ENCODE peak calls at places on chromosomes 5 and 9, in seven cellular contexts. U is kidney epithelial cell, T is PC-3, J is GM13977, R is activated B cell treated with CpG ODN at 0.5 μM for 24 hours, O is fibroblast of lung, Q is psoas muscle. M is an unnamed sample.

GRCh38 chr9:447230-448025 is 232.8 kb downstream of the DOCK8 start:
- DNase-seq in U (peak), T (peak), J (peak), R (no peak), O (no peak), Q (no peak), M (peak)

GRCh38 chr9:127658431-127658830 is 46.4 kb downstream of the STXBP1 start:
- DNase-seq in U (no peak), T (no peak), J (no peak), R (no peak), O (no peak), Q (no peak), M (no peak)

GRCh38 chr5:139668064-139668880 is 20.1 kb downstream of the CXXC5 start:
- DNase-seq in U (no peak), T (peak), J (peak), R (no peak), O (peak), Q (peak), M (peak)

GRCh38 chr5:151164687-151165392 is 7.3 kb upstream of the ANXA6 start:
- DNase-seq in U (no peak), T (peak), J (peak), R (peak), O (peak), Q (peak), M (peak)

GRCh38 chr5:173671121-173671949 is 54.9 kb upstream of the BOD1 start:
- DNase-seq in U (no peak), T (no peak), J (no peak), R (no peak), O (peak), Q (peak), M (no peak)

GRCh38 chr9:120729796-120730195 is 15.5 kb upstream of the MEGF9 start:
- DNase-seq in U (no peak), T (peak), J (no peak), R (no peak), O (no peak), Q (no peak), M (no peak)

GRCh38 chr5:110255194-110255593 is 471.3 kb downstream of the TMEM232 start:
- DNase-seq in U (no peak), T (no peak), J (no peak), R (no peak), O (no peak), Q (no peak), M (no peak)

GRCh38 chr5:6350277-6351090 is 27.9 kb downstream of the MED10 start:
- DNase-seq in U (no peak), T (no peak), J (no peak), R (no peak), O (no peak), Q (no peak), M (no peak)

GRCh38 chr9:19999491-20000057 is 210.7 kb upstream of the SLC24A2 start:
- DNase-seq in U (peak), T (peak), J (peak), R (no peak), O (peak), Q (no peak), M (peak)

GRCh38 chr5:126939887-126940286 is 90.5 kb downstream of the MARCHF3 start:
- DNase-seq in U (no peak), T (no peak), J (no peak), R (no peak), O (no peak), Q (no peak), M (no peak)

GRCh38 chr9:126939821-126940221 is 25.2 kb downstream of the RALGPS1 start:
- DNase-seq in U (no peak), T (no peak), J (no peak), R (no peak), O (no peak), Q (no peak), M (no peak)

GRCh38 chr9:85377751-85378289 is 363.9 kb downstream of the AGTPBP1 start:
- DNase-seq in U (peak), T (peak), J (no peak), R (no peak), O (no peak), Q (no peak), M (no peak)

GRCh38 chr5:132714456-132715307 is 22.7 kb downstream of the KIF3A start:
- DNase-seq in U (no peak), T (peak), J (no peak), R (no peak), O (peak), Q (no peak), M (no peak)

DNA sequence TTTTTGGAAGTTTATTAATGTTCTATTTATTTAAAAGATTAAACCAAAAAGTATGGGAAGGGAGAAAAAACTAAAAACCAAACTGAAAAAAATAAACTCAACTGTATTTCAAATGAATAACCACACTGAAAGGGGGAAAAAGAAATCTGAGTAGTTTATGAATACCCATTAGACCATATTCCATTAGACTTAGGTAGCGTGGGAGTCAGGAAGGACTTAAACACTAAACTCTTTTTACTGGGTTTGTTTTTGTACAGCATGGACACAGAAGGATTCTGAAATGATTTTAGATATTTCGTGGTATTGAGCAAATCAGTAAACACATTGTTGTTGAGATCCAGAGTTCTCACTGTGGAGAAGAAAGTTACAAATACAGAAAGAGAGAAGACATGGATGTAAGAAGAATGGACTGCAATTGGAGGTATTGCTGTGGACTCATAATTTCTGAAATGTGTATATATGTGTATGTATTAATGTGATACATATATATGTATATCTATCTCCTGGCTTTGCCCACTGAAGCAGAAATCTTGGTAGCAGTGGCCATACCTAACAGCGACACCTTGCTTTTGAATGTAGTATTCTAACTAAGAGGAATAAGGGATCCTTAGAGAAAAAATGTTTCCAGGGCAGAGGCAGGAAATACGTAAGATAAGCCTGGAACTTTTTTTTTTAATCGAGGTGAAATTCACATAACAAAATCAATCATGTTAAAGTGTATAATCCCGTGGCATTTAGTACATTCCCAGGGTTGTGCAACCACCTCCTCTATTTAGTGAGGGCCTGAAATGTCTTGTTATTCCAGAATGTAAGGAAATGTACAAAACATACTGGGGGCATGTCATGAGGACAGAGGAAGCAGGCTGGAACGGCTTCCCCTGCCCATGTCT is 228.8 kb downstream of the SMARCA2 start:
- DNase-seq in U (no peak), T (peak), J (no peak), R (no peak), O (peak), Q (no peak), M (no peak)
- TF ChIP-seq CTCF in U (no peak), T (peak), J (no peak), R (no peak), O (no peak), Q (no peak), M (no peak)

GRCh38 chr5:83715316-83716060 is 5.2 kb downstream of the HAPLN1 start:
- DNase-seq in U (no peak), T (peak), J (no peak), R (no peak), O (no peak), Q (no peak), M (no peak)

GRCh38 chr5:83708170-83708569 is 12.5 kb downstream of the HAPLN1 start:
- DNase-seq in U (no peak), T (no peak), J (no peak), R (no peak), O (no peak), Q (no peak), M (no peak)

GRCh38 chr5:83714780-83715179 is 5.9 kb downstream of the HAPLN1 start:
- DNase-seq in U (no peak), T (peak), J (no peak), R (no peak), O (no peak), Q (no peak), M (no peak)

DNA sequence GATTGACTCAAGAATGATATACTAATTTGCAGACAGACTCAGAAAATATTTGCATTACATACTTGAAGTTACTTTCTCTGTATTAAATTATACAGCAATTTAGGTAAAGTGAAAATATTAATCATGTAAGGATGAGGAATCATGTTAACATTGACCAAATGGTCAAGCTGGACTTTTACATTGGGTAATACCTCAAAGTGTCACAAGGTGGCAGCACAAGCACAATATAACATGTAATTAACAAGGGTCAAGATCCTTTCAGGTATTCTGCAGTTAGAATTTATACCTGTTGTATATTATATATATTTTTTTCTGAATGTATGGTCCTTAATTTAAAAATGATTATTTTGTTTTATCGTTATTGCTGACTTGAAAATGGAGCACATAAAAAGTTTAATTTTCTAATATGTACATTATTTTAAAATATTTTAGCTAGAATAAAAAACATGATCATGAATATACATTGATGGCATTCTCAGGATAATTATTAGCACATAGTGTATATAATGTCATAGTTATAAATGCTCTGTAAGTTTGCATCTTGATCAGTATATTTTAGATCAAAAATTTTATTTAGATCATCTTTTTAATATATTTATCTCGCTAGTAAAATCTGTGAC is 8.6 kb downstream of the HAPLN1 start:
- DNase-seq in U (no peak), T (peak), J (no peak), R (no peak), O (peak), Q (no peak), M (peak)
- TF ChIP-seq CTCF in U (peak), T (peak), J (peak), R (peak), O (peak), Q (peak), M (peak)

GRCh38 chr5:98349251-98349989 is 424.0 kb upstream of the RGMB start:
- DNase-seq in U (peak), T (peak), J (no peak), R (no peak), O (peak), Q (no peak), M (no peak)
- TF ChIP-seq CTCF in U (peak), T (peak), J (peak), R (no peak), O (peak), Q (no peak), M (peak)

GRCh38 chr9:114507726-114508125 is 2.5 kb upstream of the WHRN start:
- DNase-seq in U (no peak), T (peak), J (peak), R (no peak), O (peak), Q (no peak), M (peak)
- TF ChIP-seq CTCF in U (peak), T (peak), J (peak), R (no peak), O (peak), Q (no peak), M (peak)

DNA sequence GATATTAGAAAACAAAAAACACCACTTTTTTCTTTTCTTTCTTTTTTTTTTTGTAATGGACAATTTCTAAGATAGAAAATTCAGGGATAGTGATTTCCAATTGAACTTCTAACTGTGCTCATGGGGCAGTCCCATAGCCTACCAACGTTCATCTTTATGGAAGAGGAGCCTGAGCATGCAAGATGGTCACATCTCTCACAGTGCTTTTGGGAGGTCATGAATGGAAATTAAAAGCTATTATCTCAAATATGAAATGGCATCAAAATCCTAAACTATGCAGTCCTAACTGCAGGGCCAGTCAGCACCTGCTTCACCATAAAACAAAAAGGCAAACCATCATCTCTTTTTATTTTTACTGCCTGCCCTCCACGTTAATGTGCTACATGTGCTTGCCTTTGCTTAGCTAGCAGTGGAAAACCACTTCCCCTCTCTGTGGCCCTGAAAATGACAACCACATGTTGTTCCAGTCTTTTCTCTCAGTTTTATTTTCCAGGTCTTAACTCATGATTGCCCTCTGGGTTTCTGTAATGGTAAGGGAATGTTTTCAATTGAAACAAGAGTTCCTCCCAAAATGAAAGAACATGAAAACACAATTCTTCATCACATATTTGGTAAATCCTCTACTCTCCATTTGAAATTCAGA is 16.7 kb downstream of the IFNB1 start:
- DNase-seq in U (no peak), T (no peak), J (no peak), R (no peak), O (peak), Q (no peak), M (no peak)
- TF ChIP-seq CTCF in U (no peak), T (no peak), J (no peak), R (no peak), O (peak), Q (no peak), M (no peak)